ENCODE peak calls at places on chromosomes 6 and 20, in eight cellular contexts. K is mesothelial cell of epicardium; U is left ventricle myocardium inferior; N is GOT3; P is HEK293T; Q is activated naive CD8-positive, alpha-beta T cell treated with anti-CD3 and anti-CD28 coated beads for 36 hours; W is NCI-H1092; H is RWPE1. J is an unnamed sample.

GRCh38 chr20:4869290-4870193 is 131.8 kb downstream of the SLC23A2 start:
- DNase-seq in K (no peak), U (no peak), N (no peak), P (no peak), Q (no peak), W (no peak), H (peak), J (no peak)

GRCh38 chr6:81614292-81614691 is 138.2 kb downstream of the TENT5A start:
- DNase-seq in K (no peak), U (no peak), N (no peak), P (no peak), Q (no peak), W (peak), H (no peak), J (peak)

GRCh38 chr6:20877008-20877937 is 343.0 kb downstream of the CDKAL1 start:
- DNase-seq in K (no peak), U (no peak), N (no peak), P (no peak), Q (no peak), W (no peak), H (peak), J (no peak)

GRCh38 chr20:62202083-62202395 is 18.0 kb downstream of the HRH3 start:
- DNase-seq in K (no peak), U (no peak), N (no peak), P (no peak), Q (no peak), W (no peak), H (no peak), J (no peak)

GRCh38 chr6:133973109-133973971 is 20.3 kb downstream of the TBPL1 start:
- DNase-seq in K (no peak), U (no peak), N (no peak), P (peak), Q (no peak), W (peak), H (peak), J (peak)

GRCh38 chr6:27668442-27669275 is 195.8 kb upstream of the ZNF184 start:
- DNase-seq in K (peak), U (no peak), N (peak), P (peak), Q (peak), W (no peak), H (no peak), J (peak)

GRCh38 chr6:10146723-10147451 is 268.0 kb downstream of the TFAP2A start:
- DNase-seq in K (no peak), U (no peak), N (no peak), P (peak), Q (no peak), W (no peak), H (peak), J (peak)

GRCh38 chr6:159692303-159693127 is 526 bp downstream of the SOD2 start:
- DNase-seq in K (peak), U (peak), N (peak), P (peak), Q (peak), W (peak), H (peak), J (no peak)

GRCh38 chr6:140670013-140670412 is 1295.6 kb upstream of the CITED2 start:
- DNase-seq in K (no peak), U (no peak), N (no peak), P (no peak), Q (no peak), W (no peak), H (no peak), J (no peak)

GRCh38 chr6:220312-220711 is 72.0 kb upstream of the DUSP22 start:
- DNase-seq in K (no peak), U (no peak), N (no peak), P (no peak), Q (no peak), W (no peak), H (no peak), J (no peak)

GRCh38 chr6:28258877-28259777 is at the start of gene NKAPL:
- DNase-seq in K (no peak), U (peak), N (no peak), P (no peak), Q (peak), W (no peak), H (no peak), J (peak)

GRCh38 chr20:17500271-17500670 is 30.9 kb downstream of the BFSP1 start:
- DNase-seq in K (no peak), U (no peak), N (no peak), P (no peak), Q (no peak), W (no peak), H (no peak), J (no peak)